ENCODE peak calls at places on chromosomes 3 and 15, in four cellular contexts. One of them, this sample, is unnamed. For H3K4me1 and H3K36me3, the result is how much of the 10 kb centered on the place peaks cover.

GRCh38 chr15:94080416-94080815 is 150.9 kb upstream of the MCTP2 start:
- DNase-seq in mucosa of descending colon: no peak
- DNase-seq in CD4-positive, alpha-beta memory T cell: no peak
- DNase-seq in uterus: no peak
- DNase-seq in this sample: peak

GRCh38 chr3:39168156-39168780 is 14.9 kb upstream of the CSRNP1 start:
- DNase-seq in mucosa of descending colon: no peak
- DNase-seq in CD4-positive, alpha-beta memory T cell: no peak
- DNase-seq in uterus: peak
- DNase-seq in this sample: no peak

GRCh38 chr3:187465503-187465902 is 97.3 kb downstream of the RTP4 start:
- DNase-seq in mucosa of descending colon: no peak
- DNase-seq in CD4-positive, alpha-beta memory T cell: no peak
- DNase-seq in uterus: no peak
- DNase-seq in this sample: no peak

GRCh38 chr3:179732661-179733348 is 80.0 kb downstream of the USP13 start:
- DNase-seq in mucosa of descending colon: no peak
- DNase-seq in CD4-positive, alpha-beta memory T cell: no peak
- DNase-seq in uterus: no peak
- DNase-seq in this sample: no peak

GRCh38 chr3:40366203-40367162 is 20.5 kb upstream of the ENTPD3 start:
- DNase-seq in mucosa of descending colon: no peak
- DNase-seq in CD4-positive, alpha-beta memory T cell: no peak
- DNase-seq in uterus: no peak
- DNase-seq in this sample: no peak

GRCh38 chr3:117885046-117885445 is 1149.6 kb downstream of the IGSF11 start:
- DNase-seq in mucosa of descending colon: no peak
- DNase-seq in CD4-positive, alpha-beta memory T cell: no peak
- DNase-seq in uterus: no peak
- DNase-seq in this sample: no peak

GRCh38 chr3:41131224-41131623 is 68.1 kb upstream of the CTNNB1 start:
- DNase-seq in mucosa of descending colon: no peak
- DNase-seq in CD4-positive, alpha-beta memory T cell: no peak
- DNase-seq in uterus: no peak
- DNase-seq in this sample: no peak

GRCh38 chr3:172391592-172392302 is 56.5 kb downstream of the GHSR start:
- DNase-seq in mucosa of descending colon: no peak
- DNase-seq in CD4-positive, alpha-beta memory T cell: no peak
- DNase-seq in uterus: no peak
- DNase-seq in this sample: no peak

GRCh38 chr15:59256538-59256937 is 49.9 kb downstream of the LDHAL6B start:
- DNase-seq in mucosa of descending colon: no peak
- DNase-seq in CD4-positive, alpha-beta memory T cell: no peak
- DNase-seq in uterus: no peak
- DNase-seq in this sample: no peak

GRCh38 chr3:5002174-5002870 is 23.1 kb downstream of the BHLHE40 start:
- DNase-seq in mucosa of descending colon: no peak
- DNase-seq in CD4-positive, alpha-beta memory T cell: peak
- DNase-seq in uterus: no peak
- DNase-seq in this sample: no peak

GRCh38 chr15:60093273-60094067 is 89.4 kb downstream of the FOXB1 start:
- DNase-seq in mucosa of descending colon: no peak
- DNase-seq in CD4-positive, alpha-beta memory T cell: no peak
- DNase-seq in uterus: no peak
- DNase-seq in this sample: no peak

GRCh38 chr3:133578548-133579191 is 5.2 kb downstream of the CDV3 start:
- DNase-seq in mucosa of descending colon: no peak
- DNase-seq in CD4-positive, alpha-beta memory T cell: no peak
- DNase-seq in uterus: no peak
- DNase-seq in this sample: no peak

GRCh38 chr3:23567917-23568316 is 237.8 kb upstream of the UBE2E1 start:
- DNase-seq in mucosa of descending colon: no peak
- DNase-seq in CD4-positive, alpha-beta memory T cell: no peak
- DNase-seq in uterus: no peak
- DNase-seq in this sample: no peak

GRCh38 chr3:38111696-38112377 is 25.1 kb downstream of the ACAA1 start:
- DNase-seq in mucosa of descending colon: no peak
- DNase-seq in CD4-positive, alpha-beta memory T cell: no peak
- DNase-seq in uterus: no peak
- DNase-seq in this sample: no peak

GRCh38 chr15:88621789-88622604 is 857 bp downstream of the AEN start:
- DNase-seq in mucosa of descending colon: no peak
- DNase-seq in CD4-positive, alpha-beta memory T cell: peak
- DNase-seq in uterus: no peak
- DNase-seq in this sample: no peak

GRCh38 chr15:65917407-65917756 is 48.1 kb downstream of the RAB11A start:
- DNase-seq in mucosa of descending colon: no peak
- DNase-seq in CD4-positive, alpha-beta memory T cell: no peak
- DNase-seq in uterus: no peak
- DNase-seq in this sample: no peak

GRCh38 chr3:16028604-16029003 is 145.9 kb upstream of the GALNT15 start:
- DNase-seq in mucosa of descending colon: no peak
- DNase-seq in CD4-positive, alpha-beta memory T cell: no peak
- DNase-seq in uterus: no peak
- DNase-seq in this sample: no peak

GRCh38 chr3:42653303-42653559 is 266 bp upstream of the ZBTB47 start:
- DNase-seq in mucosa of descending colon: no peak
- DNase-seq in CD4-positive, alpha-beta memory T cell: no peak
- DNase-seq in uterus: no peak
- DNase-seq in this sample: no peak
- H3K4me3 ChIP-seq in mucosa of descending colon: no peak
- H3K4me3 ChIP-seq in CD4-positive, alpha-beta memory T cell: no peak
- H3K4me3 ChIP-seq in uterus: peak
- H3K4me3 ChIP-seq in this sample: peak

GRCh38 chr3:25472747-25473146 is 44.7 kb downstream of the RARB start:
- DNase-seq in mucosa of descending colon: no peak
- DNase-seq in CD4-positive, alpha-beta memory T cell: no peak
- DNase-seq in uterus: no peak
- DNase-seq in this sample: no peak
- H3K4me1 ChIP-seq in mucosa of descending colon: under half
- H3K4me1 ChIP-seq in CD4-positive, alpha-beta memory T cell: under half
- H3K4me1 ChIP-seq in uterus: under half
- H3K4me1 ChIP-seq in this sample: under half

DNA sequence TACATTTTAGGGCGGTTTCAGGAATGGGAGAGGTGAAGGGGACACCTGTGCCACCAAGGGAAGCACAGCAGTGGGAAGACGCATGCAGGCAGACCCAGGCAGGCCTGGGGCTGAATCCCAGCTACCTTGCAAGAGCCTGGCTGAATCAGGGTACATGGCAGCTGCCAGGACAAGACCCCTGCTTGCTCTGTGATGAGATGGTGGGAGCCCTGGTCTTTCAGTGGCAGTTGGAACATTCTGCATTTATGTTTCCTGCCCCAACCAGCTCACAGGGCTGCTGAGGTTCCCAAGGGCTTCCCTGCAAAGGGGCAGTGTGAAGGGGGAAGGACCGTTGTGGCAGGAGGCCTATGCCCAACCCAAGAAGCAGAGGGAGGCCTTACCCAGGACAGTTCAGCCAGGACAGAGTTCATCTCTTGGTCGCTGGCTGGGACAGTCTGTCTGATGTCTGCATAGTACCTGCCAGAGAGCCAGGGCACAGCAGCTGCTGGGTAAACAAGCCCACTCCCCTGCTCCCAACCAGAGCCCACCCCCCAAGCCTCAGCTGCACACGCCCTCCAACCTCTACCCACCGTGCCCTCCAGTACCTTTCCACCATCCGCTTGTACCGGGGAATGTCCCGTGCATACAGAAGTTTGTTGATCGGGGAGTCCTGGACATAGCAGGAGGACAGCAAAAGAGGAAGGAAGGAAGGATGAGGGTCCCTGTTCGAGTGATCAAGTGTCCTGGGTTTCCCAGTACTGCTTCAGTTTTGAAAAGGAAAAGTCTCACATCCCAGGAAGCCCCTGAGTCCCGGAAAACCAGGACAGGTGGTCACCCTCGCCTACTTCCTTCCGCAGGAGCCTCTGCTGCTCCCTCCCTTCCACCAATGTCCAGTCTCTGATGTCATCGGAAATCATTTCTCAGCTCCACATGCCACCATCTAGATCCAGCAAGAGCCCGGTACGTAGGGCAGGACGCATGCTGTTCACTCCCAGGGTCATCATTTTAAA is 23.1 kb downstream of the PLXNB1 start:
- DNase-seq in mucosa of descending colon: no peak
- DNase-seq in CD4-positive, alpha-beta memory T cell: no peak
- DNase-seq in uterus: no peak
- DNase-seq in this sample: no peak
- H3K36me3 ChIP-seq in mucosa of descending colon: under half
- H3K36me3 ChIP-seq in CD4-positive, alpha-beta memory T cell: under half
- H3K36me3 ChIP-seq in uterus: under half
- H3K36me3 ChIP-seq in this sample: half or more

GRCh38 chr3:129308636-129309035 is 30.0 kb downstream of the HMCES start:
- DNase-seq in mucosa of descending colon: no peak
- DNase-seq in CD4-positive, alpha-beta memory T cell: no peak
- DNase-seq in uterus: no peak
- DNase-seq in this sample: no peak

GRCh38 chr3:129311054-129311902 is 32.6 kb downstream of the HMCES start:
- DNase-seq in mucosa of descending colon: no peak
- DNase-seq in CD4-positive, alpha-beta memory T cell: no peak
- DNase-seq in uterus: no peak
- DNase-seq in this sample: no peak

GRCh38 chr3:129310111-129310601 is 31.5 kb downstream of the HMCES start:
- DNase-seq in mucosa of descending colon: no peak
- DNase-seq in CD4-positive, alpha-beta memory T cell: no peak
- DNase-seq in uterus: no peak
- DNase-seq in this sample: no peak

GRCh38 chr3:129312021-129312639 is 33.5 kb downstream of the HMCES start:
- DNase-seq in mucosa of descending colon: no peak
- DNase-seq in CD4-positive, alpha-beta memory T cell: no peak
- DNase-seq in uterus: no peak
- DNase-seq in this sample: no peak

GRCh38 chr3:129310612-129311011 is 31.9 kb downstream of the HMCES start:
- DNase-seq in mucosa of descending colon: no peak
- DNase-seq in CD4-positive, alpha-beta memory T cell: no peak
- DNase-seq in uterus: no peak
- DNase-seq in this sample: no peak
- H3K4me3 ChIP-seq in mucosa of descending colon: no peak
- H3K4me3 ChIP-seq in CD4-positive, alpha-beta memory T cell: no peak
- H3K4me3 ChIP-seq in uterus: no peak
- H3K4me3 ChIP-seq in this sample: no peak

GRCh38 chr3:150744041-150745026 is 18.6 kb downstream of the SIAH2 start:
- DNase-seq in mucosa of descending colon: no peak
- DNase-seq in CD4-positive, alpha-beta memory T cell: no peak
- DNase-seq in uterus: no peak
- DNase-seq in this sample: peak

GRCh38 chr3:150743508-150743907 is 19.5 kb downstream of the SIAH2 start:
- DNase-seq in mucosa of descending colon: no peak
- DNase-seq in CD4-positive, alpha-beta memory T cell: no peak
- DNase-seq in uterus: no peak
- DNase-seq in this sample: peak

GRCh38 chr3:150747909-150748568 is 14.9 kb downstream of the SIAH2 start:
- DNase-seq in mucosa of descending colon: no peak
- DNase-seq in CD4-positive, alpha-beta memory T cell: no peak
- DNase-seq in uterus: no peak
- DNase-seq in this sample: no peak

GRCh38 chr3:150746791-150747590 is 16.0 kb downstream of the SIAH2 start:
- DNase-seq in mucosa of descending colon: no peak
- DNase-seq in CD4-positive, alpha-beta memory T cell: no peak
- DNase-seq in uterus: no peak
- DNase-seq in this sample: no peak

DNA sequence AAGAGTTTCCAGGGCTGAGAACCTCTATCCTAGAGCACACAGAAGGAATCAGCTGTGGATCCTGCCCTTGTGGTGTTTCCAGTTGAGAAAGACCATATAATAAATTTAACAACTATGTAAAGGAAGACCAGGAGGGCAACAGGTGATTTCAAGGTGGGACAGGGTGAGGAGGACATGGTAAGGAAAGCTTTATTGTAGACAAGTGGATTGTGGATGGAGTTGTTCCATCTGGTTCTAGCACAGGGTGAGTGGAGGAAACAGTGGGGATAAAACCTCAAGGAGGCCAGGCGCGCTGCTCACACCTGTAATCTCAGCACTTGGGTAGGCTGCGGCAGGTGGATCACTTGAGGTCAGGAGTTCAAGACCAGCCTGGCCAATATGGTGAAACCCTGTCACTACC is 17.1 kb downstream of the SIAH2 start:
- DNase-seq in mucosa of descending colon: no peak
- DNase-seq in CD4-positive, alpha-beta memory T cell: no peak
- DNase-seq in uterus: no peak
- DNase-seq in this sample: no peak
- H3K4me1 ChIP-seq in mucosa of descending colon: under half
- H3K4me1 ChIP-seq in CD4-positive, alpha-beta memory T cell: half or more
- H3K4me1 ChIP-seq in uterus: under half
- H3K4me1 ChIP-seq in this sample: half or more

GRCh38 chr15:48145923-48146322 is 25.1 kb downstream of the SLC24A5 start:
- DNase-seq in mucosa of descending colon: no peak
- DNase-seq in CD4-positive, alpha-beta memory T cell: no peak
- DNase-seq in uterus: no peak
- DNase-seq in this sample: no peak

GRCh38 chr15:48144889-48145288 is 24.1 kb downstream of the SLC24A5 start:
- DNase-seq in mucosa of descending colon: no peak
- DNase-seq in CD4-positive, alpha-beta memory T cell: no peak
- DNase-seq in uterus: no peak
- DNase-seq in this sample: no peak

GRCh38 chr15:48143856-48144255 is 23.1 kb downstream of the SLC24A5 start:
- DNase-seq in mucosa of descending colon: no peak
- DNase-seq in CD4-positive, alpha-beta memory T cell: no peak
- DNase-seq in uterus: no peak
- DNase-seq in this sample: no peak

GRCh38 chr15:48149858-48150257 is 28.2 kb downstream of the MYEF2 start:
- DNase-seq in mucosa of descending colon: no peak
- DNase-seq in CD4-positive, alpha-beta memory T cell: no peak
- DNase-seq in uterus: no peak
- DNase-seq in this sample: no peak

GRCh38 chr15:48147358-48147757 is 26.6 kb downstream of the SLC24A5 start:
- DNase-seq in mucosa of descending colon: no peak
- DNase-seq in CD4-positive, alpha-beta memory T cell: no peak
- DNase-seq in uterus: no peak
- DNase-seq in this sample: no peak
- H3K36me3 ChIP-seq in mucosa of descending colon: under half
- H3K36me3 ChIP-seq in CD4-positive, alpha-beta memory T cell: under half
- H3K36me3 ChIP-seq in uterus: under half
- H3K36me3 ChIP-seq in this sample: under half

This sample was measured in vagina.